ENCODE peak calls at places on chromosomes 1 and 21, in eight cellular contexts. G is body of pancreas, N is GM23338, T is kidney, S is fibroblast of the aortic adventitia, Q is PC-9, D is fibroblast of pulmonary artery, A is WERI-Rb-1. F is an unnamed sample.
A peak's percentile ranks its signal among the peaks of the same experiment; 100 is the strongest.

GRCh38 chr1:55081188-55081904 is 42.0 kb downstream of the PCSK9 start:
- DNase-seq in G (no peak), N (peak; percentile 52), T (no peak), S (peak; percentile 70), Q (peak; percentile 40), D (peak; percentile 87), A (no peak), F (peak; percentile 9)

GRCh38 chr1:221722254-221723017 is 19.5 kb downstream of the DUSP10 start:
- DNase-seq in G (no peak), N (no peak), T (no peak), S (no peak), Q (no peak), D (no peak), A (no peak), F (no peak)

GRCh38 chr1:218361298-218362065 is 16.3 kb downstream of the TGFB2 start:
- DNase-seq in G (no peak), N (peak; percentile 47), T (no peak), S (peak; percentile 73), Q (no peak), D (peak; percentile 79), A (peak; percentile 78), F (peak; percentile 79)

GRCh38 chr1:59105548-59106507 is 191.1 kb upstream of the FGGY start:
- DNase-seq in G (no peak), N (no peak), T (no peak), S (peak; percentile 22), Q (no peak), D (no peak), A (no peak), F (no peak)

GRCh38 chr1:203216274-203217138 is 13.0 kb downstream of the CHIT1 start:
- DNase-seq in G (peak; percentile 63), N (peak; percentile 91), T (no peak), S (peak; percentile 84), Q (peak; percentile 55), D (peak; percentile 83), A (peak; percentile 93), F (peak; percentile 51)

GRCh38 chr1:203512830-203513578 is 19.1 kb downstream of the OPTC start:
- DNase-seq in G (no peak), N (no peak), T (no peak), S (peak; percentile 94), Q (peak; percentile 95), D (peak; percentile 92), A (no peak), F (peak; percentile 92)

GRCh38 chr1:160260436-160261382 is 1.6 kb downstream of the DCAF8 start:
- DNase-seq in G (no peak), N (peak; percentile 27), T (no peak), S (peak; percentile 84), Q (peak; percentile 49), D (peak; percentile 93), A (no peak), F (peak; percentile 68)

GRCh38 chr1:186014370-186015030 is 280.3 kb downstream of the HMCN1 start:
- DNase-seq in G (no peak), N (no peak), T (no peak), S (peak; percentile 72), Q (no peak), D (peak; percentile 60), A (no peak), F (peak; percentile 58)

GRCh38 chr1:20472860-20473711 is 12.9 kb downstream of the CAMK2N1 start:
- DNase-seq in G (peak; percentile 56), N (peak; percentile 95), T (peak; percentile 89), S (peak; percentile 60), Q (no peak), D (peak; percentile 63), A (peak; percentile 82), F (peak; percentile 47)

GRCh38 chr1:64242895-64243756 is 39.7 kb downstream of the UBE2U start:
- DNase-seq in G (no peak), N (peak; percentile 66), T (no peak), S (peak; percentile 76), Q (no peak), D (peak; percentile 70), A (no peak), F (peak; percentile 70)

GRCh38 chr1:33120436-33121231 is 39.7 kb downstream of the AZIN2 start:
- DNase-seq in G (no peak), N (no peak), T (no peak), S (no peak), Q (no peak), D (no peak), A (no peak), F (no peak)

GRCh38 chr1:189301235-189301634 is 1176.4 kb downstream of the BRINP3 start:
- DNase-seq in G (no peak), N (no peak), T (no peak), S (no peak), Q (no peak), D (no peak), A (no peak), F (no peak)

GRCh38 chr1:214029796-214030195 is 42.0 kb downstream of the PROX1 start:
- DNase-seq in G (no peak), N (peak; percentile 33), T (no peak), S (no peak), Q (no peak), D (no peak), A (no peak), F (peak; percentile 13)

DNA sequence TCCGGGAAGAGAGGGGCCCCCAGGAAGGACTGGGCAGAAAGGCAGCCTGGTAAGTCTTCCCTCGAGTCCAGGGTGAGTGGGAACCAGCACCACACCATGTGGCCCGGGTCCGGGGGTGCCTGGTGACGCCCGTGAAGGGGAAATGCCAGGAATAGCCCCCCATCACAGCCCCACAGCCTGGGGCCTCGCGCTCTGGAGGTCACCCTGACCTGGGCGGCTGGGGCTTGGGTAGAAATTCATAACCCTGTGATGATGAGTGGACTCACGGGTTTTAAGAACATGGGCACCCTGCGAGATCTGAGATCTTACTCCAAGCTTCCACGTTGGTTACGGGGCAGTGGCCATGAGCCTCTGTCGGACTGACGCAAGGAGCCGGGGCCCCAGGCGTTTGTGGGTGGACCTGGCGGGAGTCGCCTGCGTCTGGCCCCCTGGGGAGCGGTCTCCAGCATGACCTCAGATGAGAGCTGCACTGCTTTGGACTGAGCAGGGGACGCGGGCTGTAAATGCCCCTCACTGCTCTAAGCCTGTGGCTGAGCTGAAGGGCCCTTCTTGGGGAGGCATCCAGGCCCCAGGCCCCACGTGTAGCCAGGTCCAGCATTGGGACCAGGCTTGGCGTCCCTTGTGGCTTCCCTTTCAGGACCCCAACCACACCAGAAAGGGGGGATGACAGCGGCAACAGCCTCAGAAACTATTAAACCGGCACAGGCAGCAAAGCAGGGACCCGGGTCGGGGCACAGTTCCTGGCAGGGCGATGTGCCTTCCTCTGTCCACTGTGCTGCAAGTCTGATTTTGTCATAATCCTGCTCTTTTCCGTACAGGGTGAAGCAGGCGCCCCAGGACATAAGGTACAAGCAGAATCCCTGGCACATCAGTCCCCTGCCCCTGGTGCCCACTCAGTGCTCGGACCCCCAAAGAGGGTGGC is 60.0 kb downstream of the SLC19A1 start:
- DNase-seq in G (no peak), N (no peak), T (no peak), S (no peak), Q (no peak), D (no peak), A (no peak), F (no peak)
- H3K4me3 ChIP-seq in G (no peak overlapping the region), N (no peak overlapping the region), T (no peak overlapping the region), S (no peak overlapping the region), Q (no peak overlapping the region), D (no peak overlapping the region), A (no peak overlapping the region), F (no peak overlapping the region)

DNA sequence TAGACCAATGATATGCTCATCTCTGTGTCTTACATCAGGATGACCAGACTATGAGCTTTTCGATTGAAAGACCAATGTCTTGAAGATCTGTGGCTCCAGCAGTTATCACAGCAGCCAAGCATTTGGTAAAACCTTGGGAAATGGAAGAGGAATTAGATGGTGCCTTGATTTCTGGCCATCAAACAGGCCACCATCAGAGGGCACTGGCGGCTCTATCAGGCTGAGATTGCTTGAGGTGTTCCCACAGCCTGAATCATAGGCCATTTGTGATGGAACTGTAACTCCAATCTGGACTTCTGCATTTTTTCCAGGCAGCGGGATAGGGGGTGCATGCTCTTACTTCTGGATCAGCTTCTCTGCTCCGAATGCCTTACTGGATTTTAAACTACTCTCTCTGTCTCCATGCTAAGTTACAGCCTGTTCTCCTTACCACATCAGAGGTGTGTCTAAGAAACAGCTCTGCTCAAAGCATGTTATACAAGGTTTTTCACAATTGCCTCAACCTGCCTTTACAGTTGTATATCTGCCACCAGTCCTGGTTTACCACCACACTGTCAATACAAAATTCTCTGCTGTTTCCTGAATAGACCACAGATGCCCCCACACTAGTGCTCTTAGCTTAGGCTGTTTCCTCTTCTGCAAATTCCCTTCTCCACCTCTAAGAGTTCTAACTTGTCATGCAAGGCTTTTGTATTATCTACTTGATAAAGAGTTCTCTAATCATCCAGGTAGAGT is 180.9 kb downstream of the PTGER3 start:
- DNase-seq in G (peak; percentile 47), N (no peak), T (no peak), S (no peak), Q (no peak), D (no peak), A (no peak), F (no peak)
- TF ChIP-seq CTCF in G (no peak), N (peak; percentile 50), T (no peak), S (no peak), Q (peak; percentile 18), D (no peak), A (peak; percentile 23), F (no peak)

GRCh38 chr1:204741440-204741839 is 55.9 kb upstream of the LRRN2 start:
- DNase-seq in G (no peak), N (no peak), T (no peak), S (no peak), Q (no peak), D (no peak), A (no peak), F (no peak)

GRCh38 chr1:204735042-204735441 is 49.5 kb upstream of the LRRN2 start:
- DNase-seq in G (no peak), N (no peak), T (no peak), S (no peak), Q (no peak), D (no peak), A (no peak), F (no peak)

GRCh38 chr1:204740354-204740753 is 54.8 kb upstream of the LRRN2 start:
- DNase-seq in G (no peak), N (no peak), T (no peak), S (no peak), Q (no peak), D (no peak), A (no peak), F (no peak)

GRCh38 chr1:204736861-204737260 is 51.3 kb upstream of the LRRN2 start:
- DNase-seq in G (no peak), N (no peak), T (no peak), S (no peak), Q (no peak), D (no peak), A (peak; percentile 33), F (no peak)

GRCh38 chr1:204738506-204738905 is 53.0 kb upstream of the LRRN2 start:
- DNase-seq in G (no peak), N (no peak), T (no peak), S (no peak), Q (no peak), D (no peak), A (no peak), F (no peak)
- H3K4me3 ChIP-seq in G (no peak overlapping the region), N (no peak overlapping the region), T (no peak overlapping the region), S (no peak overlapping the region), Q (no peak overlapping the region), D (no peak overlapping the region), A (no peak overlapping the region), F (no peak overlapping the region)

DNA sequence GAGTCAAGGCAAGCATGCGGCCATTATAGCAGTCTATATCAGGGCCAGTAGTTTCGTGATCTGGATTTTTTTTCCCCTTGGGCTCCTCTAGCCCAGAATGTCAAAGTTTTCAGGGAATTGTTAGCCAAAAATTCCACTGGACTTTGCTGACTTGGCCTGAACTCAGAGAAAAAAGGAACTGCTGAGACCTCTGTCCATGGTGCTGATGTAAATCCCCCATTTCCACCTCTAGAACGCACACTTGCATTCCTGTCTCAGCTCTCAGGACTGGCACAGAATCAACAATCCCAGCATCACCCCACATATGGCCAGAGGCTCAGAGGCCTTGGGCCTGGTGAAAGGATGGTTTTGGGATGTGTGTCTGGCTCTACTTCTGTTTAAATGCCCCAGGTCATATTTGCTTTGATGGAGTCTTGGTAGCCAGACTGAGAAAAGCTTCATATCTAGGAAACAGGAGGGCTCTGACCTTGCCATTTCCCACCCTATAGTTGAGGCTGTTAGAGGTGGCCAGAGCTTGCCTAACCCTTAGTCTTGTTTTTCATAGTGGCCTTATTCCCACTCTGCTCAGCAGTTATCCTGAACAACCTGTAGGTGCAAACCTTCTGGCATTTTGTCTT is 16.9 kb upstream of the EFCAB14 start:
- DNase-seq in G (peak; percentile 38), N (peak; percentile 86), T (no peak), S (peak; percentile 77), Q (peak; percentile 50), D (peak; percentile 82), A (no peak), F (peak; percentile 42)
- TF ChIP-seq CTCF in G (no peak), N (peak; percentile 67), T (peak; percentile 31), S (peak; percentile 51), Q (peak; percentile 57), D (peak; percentile 60), A (peak; percentile 60), F (peak; percentile 32)